ENCODE peak calls at places on chromosomes 11 and 22, in nine cellular contexts. W, U, S, A, J, Q, N, O and L are unnamed samples.

GRCh38 chr11:69295079-69295994 is 1.4 kb downstream of the MYEOV start:
- DNase-seq in W (no peak), U (no peak), S (no peak), A (no peak), J (no peak), Q (no peak), N (no peak), O (no peak), L (no peak)

GRCh38 chr22:37601540-37602442 is 6.8 kb upstream of the GGA1 start:
- DNase-seq in W (peak), U (peak), S (no peak), A (no peak), J (no peak), Q (peak), N (peak), O (peak), L (peak)

GRCh38 chr22:28341001-28341400 is 338.6 kb downstream of the TTC28 start:
- DNase-seq in W (no peak), U (no peak), S (no peak), A (no peak), J (no peak), Q (no peak), N (peak), O (peak), L (no peak)

GRCh38 chr11:1992111-1992510 is 5.5 kb downstream of the H19 start:
- DNase-seq in W (no peak), U (no peak), S (peak), A (no peak), J (no peak), Q (no peak), N (no peak), O (no peak), L (no peak)

GRCh38 chr22:37064553-37064952 is 13.0 kb downstream of the KCTD17 start:
- DNase-seq in W (no peak), U (no peak), S (no peak), A (no peak), J (no peak), Q (no peak), N (no peak), O (no peak), L (no peak)

GRCh38 chr11:134566311-134566710 is 154.3 kb upstream of the B3GAT1 start:
- DNase-seq in W (no peak), U (no peak), S (no peak), A (no peak), J (no peak), Q (no peak), N (no peak), O (no peak), L (no peak)

GRCh38 chr11:2810401-2811205 is 75.0 kb downstream of the CDKN1C start:
- DNase-seq in W (no peak), U (no peak), S (no peak), A (no peak), J (peak), Q (no peak), N (no peak), O (no peak), L (no peak)

GRCh38 chr11:18704045-18704645 is 5.6 kb downstream of the TMEM86A start:
- DNase-seq in W (no peak), U (no peak), S (peak), A (no peak), J (no peak), Q (no peak), N (no peak), O (no peak), L (no peak)

GRCh38 chr11:116990061-116990473 is 108.2 kb downstream of the SIK3 start:
- DNase-seq in W (no peak), U (no peak), S (no peak), A (no peak), J (no peak), Q (no peak), N (peak), O (peak), L (no peak)

GRCh38 chr11:12179019-12179418 is 68.6 kb downstream of the MICAL2 start:
- DNase-seq in W (no peak), U (no peak), S (no peak), A (no peak), J (no peak), Q (peak), N (no peak), O (no peak), L (no peak)

GRCh38 chr11:128260398-128260797 is 327.0 kb downstream of the ETS1 start:
- DNase-seq in W (no peak), U (no peak), S (no peak), A (no peak), J (no peak), Q (no peak), N (no peak), O (peak), L (no peak)

GRCh38 chr11:95891423-95892177 is 32.3 kb downstream of the MTMR2 start:
- DNase-seq in W (no peak), U (no peak), S (no peak), A (no peak), J (no peak), Q (no peak), N (peak), O (no peak), L (no peak)

GRCh38 chr11:20000393-20001134 is 159.7 kb downstream of the DBX1 start:
- DNase-seq in W (peak), U (no peak), S (no peak), A (no peak), J (peak), Q (peak), N (no peak), O (no peak), L (no peak)

GRCh38 chr11:108128772-108129171 is 7.4 kb downstream of the ACAT1 start:
- DNase-seq in W (no peak), U (no peak), S (no peak), A (no peak), J (no peak), Q (no peak), N (no peak), O (no peak), L (no peak)

GRCh38 chr11:16000065-16000464 is 356.3 kb downstream of the SOX6 start:
- DNase-seq in W (no peak), U (no peak), S (no peak), A (no peak), J (no peak), Q (no peak), N (peak), O (peak), L (no peak)

GRCh38 chr11:122721964-122722266 is 66.4 kb downstream of the UBASH3B start:
- DNase-seq in W (no peak), U (no peak), S (peak), A (peak), J (no peak), Q (no peak), N (peak), O (peak), L (peak)

GRCh38 chr22:49960967-49961600 is 512 bp downstream of the PIM3 start:
- DNase-seq in W (no peak), U (peak), S (peak), A (no peak), J (peak), Q (peak), N (peak), O (peak), L (peak)

GRCh38 chr11:66768088-66768521 is 39.1 kb upstream of the SPTBN2 start:
- DNase-seq in W (no peak), U (no peak), S (no peak), A (no peak), J (no peak), Q (no peak), N (peak), O (no peak), L (peak)

GRCh38 chr11:120273432-120273831 is 33.5 kb downstream of the POU2F3 start:
- DNase-seq in W (no peak), U (no peak), S (no peak), A (no peak), J (no peak), Q (no peak), N (peak), O (peak), L (no peak)

GRCh38 chr11:118436639-118437045 is 350 bp downstream of the KMT2A start:
- DNase-seq in W (peak), U (peak), S (peak), A (peak), J (peak), Q (peak), N (peak), O (no peak), L (peak)

GRCh38 chr11:70073881-70074371 is 4.2 kb upstream of the ANO1 start:
- DNase-seq in W (no peak), U (no peak), S (peak), A (no peak), J (no peak), Q (no peak), N (peak), O (no peak), L (no peak)

GRCh38 chr11:120326845-120327281 is 1.8 kb downstream of the TLCD5 start:
- DNase-seq in W (no peak), U (no peak), S (no peak), A (no peak), J (no peak), Q (no peak), N (peak), O (no peak), L (no peak)

GRCh38 chr11:128684582-128685382 is 9.1 kb upstream of the FLI1 start:
- DNase-seq in W (no peak), U (no peak), S (no peak), A (no peak), J (no peak), Q (no peak), N (no peak), O (no peak), L (no peak)

GRCh38 chr11:105298174-105298573 is 158.6 kb upstream of the CARD18 start:
- DNase-seq in W (no peak), U (no peak), S (no peak), A (no peak), J (no peak), Q (no peak), N (no peak), O (no peak), L (no peak)

GRCh38 chr11:130426223-130427048 is 2.0 kb downstream of the ADAMTS8 start:
- DNase-seq in W (no peak), U (no peak), S (peak), A (no peak), J (no peak), Q (no peak), N (no peak), O (no peak), L (no peak)

GRCh38 chr11:66190776-66191175 is 77.7 kb upstream of the RAB1B start:
- DNase-seq in W (no peak), U (no peak), S (no peak), A (no peak), J (no peak), Q (no peak), N (no peak), O (no peak), L (no peak)

GRCh38 chr11:96306933-96307747 is 35.9 kb downstream of the MAML2 start:
- DNase-seq in W (peak), U (no peak), S (peak), A (peak), J (no peak), Q (peak), N (peak), O (peak), L (peak)

GRCh38 chr11:85823816-85824215 is 12.9 kb upstream of the SYTL2 start:
- DNase-seq in W (no peak), U (peak), S (no peak), A (peak), J (no peak), Q (no peak), N (no peak), O (peak), L (no peak)

GRCh38 chr11:9047986-9048522 is 43.3 kb downstream of the SCUBE2 start:
- DNase-seq in W (no peak), U (no peak), S (peak), A (no peak), J (no peak), Q (peak), N (no peak), O (peak), L (no peak)

GRCh38 chr11:70522613-70523311 is 124.4 kb downstream of the CTTN start:
- DNase-seq in W (peak), U (peak), S (no peak), A (no peak), J (no peak), Q (no peak), N (peak), O (no peak), L (no peak)

GRCh38 chr11:102587722-102588121 is 37.4 kb downstream of the MMP20 start:
- DNase-seq in W (no peak), U (no peak), S (no peak), A (no peak), J (no peak), Q (no peak), N (no peak), O (no peak), L (no peak)

GRCh38 chr22:39800790-39801540 is 92.6 kb downstream of the ENTHD1 start:
- DNase-seq in W (no peak), U (no peak), S (no peak), A (no peak), J (no peak), Q (no peak), N (no peak), O (no peak), L (no peak)

GRCh38 chr11:35963911-35964310 is 20.0 kb downstream of the LDLRAD3 start:
- DNase-seq in W (no peak), U (no peak), S (no peak), A (no peak), J (no peak), Q (no peak), N (no peak), O (peak), L (no peak)

GRCh38 chr11:119374632-119375394 is 6.7 kb downstream of the USP2 start:
- DNase-seq in W (no peak), U (no peak), S (no peak), A (no peak), J (no peak), Q (no peak), N (no peak), O (no peak), L (no peak)

GRCh38 chr11:123076484-123076883 is 14.5 kb upstream of the HSPA8 start:
- DNase-seq in W (no peak), U (no peak), S (no peak), A (no peak), J (no peak), Q (no peak), N (no peak), O (no peak), L (no peak)

GRCh38 chr11:114399903-114400221 is 449 bp downstream of the C11orf71 start:
- DNase-seq in W (no peak), U (no peak), S (no peak), A (no peak), J (no peak), Q (peak), N (no peak), O (no peak), L (no peak)

GRCh38 chr11:111960916-111961315 is 23.8 kb downstream of the DIXDC1 start:
- DNase-seq in W (no peak), U (no peak), S (no peak), A (no peak), J (no peak), Q (no peak), N (peak), O (no peak), L (no peak)

GRCh38 chr11:61151545-61152252 is 9.5 kb downstream of the VPS37C start:
- DNase-seq in W (no peak), U (no peak), S (peak), A (no peak), J (no peak), Q (no peak), N (no peak), O (no peak), L (no peak)

GRCh38 chr22:22060200-22061084 is 77.9 kb upstream of the TOP3B start:
- DNase-seq in W (peak), U (peak), S (peak), A (peak), J (peak), Q (peak), N (no peak), O (no peak), L (peak)
- H3K4me3 ChIP-seq in W (no peak), U (no peak), S (no peak), A (no peak), J (no peak), Q (no peak), N (no peak), O (no peak), L (no peak)

DNA sequence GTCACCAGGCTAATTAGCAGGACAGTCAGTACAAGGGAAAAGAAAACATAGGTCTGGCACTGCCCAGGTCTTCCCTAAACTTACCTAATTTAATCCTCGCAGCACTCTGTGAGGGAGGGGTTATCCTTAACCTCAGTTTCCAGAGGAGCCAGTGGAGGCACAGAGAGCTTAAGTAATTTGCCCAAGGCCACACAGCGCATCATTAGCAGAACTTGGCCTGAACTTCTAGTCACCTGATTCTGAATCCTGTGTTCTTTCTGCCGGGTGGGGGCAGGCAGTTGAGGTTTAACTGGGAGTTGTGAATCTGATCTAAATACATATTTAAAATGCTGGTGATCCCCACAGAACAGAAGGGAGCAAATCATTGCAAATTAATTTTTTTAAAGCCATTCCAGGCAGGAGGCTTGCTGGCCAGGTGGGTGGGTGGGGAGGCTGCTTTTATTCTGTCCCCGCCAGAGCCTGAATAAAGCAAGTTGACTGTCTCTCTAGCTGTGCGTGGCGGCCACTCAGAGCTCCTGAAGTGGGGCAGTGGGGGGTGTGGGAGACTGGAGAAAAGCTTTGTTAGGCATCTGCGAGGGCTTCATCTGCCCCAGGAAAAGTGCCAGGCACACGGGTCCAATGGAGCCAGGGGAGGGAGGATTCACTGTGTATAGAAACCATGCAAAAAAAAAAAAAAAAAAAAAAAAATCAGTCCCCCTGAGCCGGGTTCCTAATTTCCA is 66.1 kb downstream of the NFAM1 start:
- DNase-seq in W (no peak), U (no peak), S (no peak), A (no peak), J (no peak), Q (no peak), N (no peak), O (no peak), L (no peak)
- H3K4me3 ChIP-seq in W (no peak), U (no peak), S (no peak), A (no peak), J (no peak), Q (no peak), N (no peak), O (no peak), L (no peak)

GRCh38 chr11:10932976-10933375 is 75.1 kb upstream of the ZBED5 start:
- DNase-seq in W (no peak), U (no peak), S (no peak), A (no peak), J (no peak), Q (no peak), N (no peak), O (no peak), L (no peak)

GRCh38 chr11:10930224-10930960 is 72.5 kb upstream of the ZBED5 start:
- DNase-seq in W (no peak), U (no peak), S (no peak), A (no peak), J (no peak), Q (no peak), N (peak), O (peak), L (no peak)

GRCh38 chr11:10930961-10931760 is 73.3 kb upstream of the ZBED5 start:
- DNase-seq in W (peak), U (no peak), S (peak), A (peak), J (peak), Q (peak), N (peak), O (peak), L (peak)

GRCh38 chr11:10933455-10934292 is 75.8 kb upstream of the ZBED5 start:
- DNase-seq in W (peak), U (peak), S (peak), A (peak), J (peak), Q (peak), N (peak), O (peak), L (peak)

GRCh38 chr11:10931761-10932700 is 74.2 kb upstream of the ZBED5 start:
- DNase-seq in W (peak), U (no peak), S (no peak), A (no peak), J (peak), Q (peak), N (no peak), O (no peak), L (peak)
- H3K4me3 ChIP-seq in W (peak), U (no peak), S (peak), A (no peak), J (peak), Q (peak), N (peak), O (peak), L (peak)

GRCh38 chr22:35398574-35398973 is 1.4 kb upstream of the MCM5 start:
- DNase-seq in W (no peak), U (no peak), S (no peak), A (no peak), J (no peak), Q (no peak), N (no peak), O (no peak), L (no peak)
- H3K4me3 ChIP-seq in W (no peak), U (peak), S (no peak), A (no peak), J (no peak), Q (no peak), N (no peak), O (no peak), L (peak)

GRCh38 chr11:62622476-62622875 is 690 bp upstream of the B3GAT3 start:
- DNase-seq in W (no peak), U (no peak), S (no peak), A (no peak), J (no peak), Q (no peak), N (no peak), O (no peak), L (no peak)
- H3K4me3 ChIP-seq in W (no peak), U (no peak), S (peak), A (peak), J (peak), Q (peak), N (peak), O (peak), L (peak)

DNA sequence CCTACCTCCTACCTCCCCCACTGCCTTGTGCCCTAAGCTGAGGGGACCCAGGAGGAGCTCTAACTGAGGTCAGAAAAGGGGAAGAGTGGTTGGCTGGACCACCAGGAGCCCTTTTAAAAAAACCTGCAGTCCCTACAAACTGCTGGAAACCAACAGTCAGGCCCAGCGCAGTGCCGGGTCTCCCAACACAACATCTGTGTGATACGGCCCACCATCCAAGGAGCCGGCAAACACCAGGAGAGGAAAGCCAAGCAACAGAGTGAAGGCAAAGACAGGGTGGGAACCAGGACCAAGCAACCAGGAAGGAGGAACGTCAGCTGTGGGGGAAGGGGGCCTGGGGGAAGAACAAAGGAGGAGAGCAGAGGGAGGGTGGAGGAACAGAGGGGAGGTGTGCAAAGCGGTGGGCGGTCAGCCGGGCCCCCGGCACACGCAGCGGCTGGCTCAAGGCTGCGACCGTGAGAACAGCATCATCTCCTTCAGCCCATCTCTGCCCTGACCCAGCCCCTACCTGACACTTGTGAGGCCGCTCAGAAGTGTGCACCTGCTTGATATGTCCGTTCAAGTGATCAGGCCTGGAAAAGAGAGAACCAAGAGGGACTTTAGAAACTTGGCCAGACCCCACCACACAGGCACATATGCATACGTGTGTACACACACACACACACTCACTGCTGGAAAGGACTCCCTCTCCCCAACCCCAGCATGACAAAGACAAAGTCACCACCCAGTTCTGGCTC is 3.6 kb downstream of the PATZ1 start:
- DNase-seq in W (peak), U (no peak), S (no peak), A (no peak), J (no peak), Q (no peak), N (no peak), O (no peak), L (peak)
- H3K4me3 ChIP-seq in W (peak), U (peak), S (no peak), A (peak), J (peak), Q (peak), N (peak), O (no peak), L (peak)

GRCh38 chr22:31995807-31996206 is 47.3 kb upstream of the SLC5A1 start:
- DNase-seq in W (no peak), U (no peak), S (no peak), A (no peak), J (no peak), Q (no peak), N (peak), O (no peak), L (no peak)
- H3K4me3 ChIP-seq in W (no peak), U (no peak), S (no peak), A (no peak), J (no peak), Q (no peak), N (no peak), O (no peak), L (no peak)